ENCODE peak calls at places on chromosome 1, in ten cellular contexts. One of them, this sample, is unnamed.

GRCh38 chr1:41639332-41639936 is 155.0 kb upstream of the EDN2 start:
- DNase-seq in stimulated activated CD8-positive, alpha-beta memory T cell treated with anti-CD3 and anti-CD28 coated beads, Interleukin-7, amount 100 ng/mL, for 1 hour: no peak
- DNase-seq in MM.1S: no peak
- DNase-seq in AG20443: peak; percentile 85
- DNase-seq in activated CD4-positive, alpha-beta T cell treated with anti-CD3 and anti-CD28 coated beads, Interleukin-2, amount 50 U/mL, for 24 hours: no peak
- DNase-seq in NCI-H1694 treated with DMSO at 0.1 percent for 48 hours: no peak
- DNase-seq in cardiac muscle cell: no peak
- DNase-seq in RWPE1: no peak
- DNase-seq in GM04503: peak; percentile 37
- DNase-seq in NCI-H748 treated with DMSO at 0.1 percent for 48 hours: no peak
- DNase-seq in this sample: peak; percentile 38

GRCh38 chr1:193960499-193960898 is 774.1 kb upstream of the B3GALT2 start:
- DNase-seq in NCI-H1694 treated with DMSO at 0.1 percent for 48 hours: no peak
- DNase-seq in stimulated activated CD8-positive, alpha-beta memory T cell treated with anti-CD3 and anti-CD28 coated beads, Interleukin-7, amount 100 ng/mL, for 1 hour: no peak
- DNase-seq in AG20443: no peak
- DNase-seq in activated CD4-positive, alpha-beta T cell treated with anti-CD3 and anti-CD28 coated beads, Interleukin-2, amount 50 U/mL, for 24 hours: no peak
- DNase-seq in cardiac muscle cell: peak; percentile 44
- DNase-seq in MM.1S: no peak
- DNase-seq in RWPE1: no peak
- DNase-seq in NCI-H748 treated with DMSO at 0.1 percent for 48 hours: no peak
- DNase-seq in GM04503: no peak
- DNase-seq in this sample: no peak

GRCh38 chr1:9699361-9699760 is 47.8 kb downstream of the PIK3CD start:
- DNase-seq in GM04503: no peak
- DNase-seq in cardiac muscle cell: no peak
- DNase-seq in NCI-H1694 treated with DMSO at 0.1 percent for 48 hours: no peak
- DNase-seq in activated CD4-positive, alpha-beta T cell treated with anti-CD3 and anti-CD28 coated beads, Interleukin-2, amount 50 U/mL, for 24 hours: no peak
- DNase-seq in NCI-H748 treated with DMSO at 0.1 percent for 48 hours: no peak
- DNase-seq in stimulated activated CD8-positive, alpha-beta memory T cell treated with anti-CD3 and anti-CD28 coated beads, Interleukin-7, amount 100 ng/mL, for 1 hour: no peak
- DNase-seq in MM.1S: no peak
- DNase-seq in RWPE1: peak; percentile 37
- DNase-seq in AG20443: no peak
- DNase-seq in this sample: no peak

GRCh38 chr1:49226758-49227157 is 450.1 kb upstream of the BEND5 start:
- DNase-seq in cardiac muscle cell: no peak
- DNase-seq in activated CD4-positive, alpha-beta T cell treated with anti-CD3 and anti-CD28 coated beads, Interleukin-2, amount 50 U/mL, for 24 hours: no peak
- DNase-seq in GM04503: no peak
- DNase-seq in AG20443: no peak
- DNase-seq in NCI-H1694 treated with DMSO at 0.1 percent for 48 hours: no peak
- DNase-seq in RWPE1: no peak
- DNase-seq in stimulated activated CD8-positive, alpha-beta memory T cell treated with anti-CD3 and anti-CD28 coated beads, Interleukin-7, amount 100 ng/mL, for 1 hour: no peak
- DNase-seq in MM.1S: no peak
- DNase-seq in NCI-H748 treated with DMSO at 0.1 percent for 48 hours: no peak
- DNase-seq in this sample: no peak

GRCh38 chr1:155250246-155250632 is 5.0 kb downstream of the ENTREP3 start:
- DNase-seq in stimulated activated CD8-positive, alpha-beta memory T cell treated with anti-CD3 and anti-CD28 coated beads, Interleukin-7, amount 100 ng/mL, for 1 hour: no peak
- DNase-seq in GM04503: no peak
- DNase-seq in MM.1S: no peak
- DNase-seq in AG20443: no peak
- DNase-seq in RWPE1: no peak
- DNase-seq in NCI-H1694 treated with DMSO at 0.1 percent for 48 hours: no peak
- DNase-seq in activated CD4-positive, alpha-beta T cell treated with anti-CD3 and anti-CD28 coated beads, Interleukin-2, amount 50 U/mL, for 24 hours: no peak
- DNase-seq in NCI-H748 treated with DMSO at 0.1 percent for 48 hours: no peak
- DNase-seq in cardiac muscle cell: no peak
- DNase-seq in this sample: no peak

GRCh38 chr1:27689423-27690173 is 17.6 kb upstream of the IFI6 start:
- DNase-seq in activated CD4-positive, alpha-beta T cell treated with anti-CD3 and anti-CD28 coated beads, Interleukin-2, amount 50 U/mL, for 24 hours: no peak
- DNase-seq in NCI-H748 treated with DMSO at 0.1 percent for 48 hours: no peak
- DNase-seq in NCI-H1694 treated with DMSO at 0.1 percent for 48 hours: no peak
- DNase-seq in GM04503: peak; percentile 72
- DNase-seq in AG20443: peak; percentile 81
- DNase-seq in RWPE1: no peak
- DNase-seq in stimulated activated CD8-positive, alpha-beta memory T cell treated with anti-CD3 and anti-CD28 coated beads, Interleukin-7, amount 100 ng/mL, for 1 hour: no peak
- DNase-seq in MM.1S: no peak
- DNase-seq in cardiac muscle cell: no peak
- DNase-seq in this sample: peak; percentile 84

GRCh38 chr1:234675006-234675405 is 65.0 kb upstream of the IRF2BP2 start:
- DNase-seq in activated CD4-positive, alpha-beta T cell treated with anti-CD3 and anti-CD28 coated beads, Interleukin-2, amount 50 U/mL, for 24 hours: no peak
- DNase-seq in GM04503: no peak
- DNase-seq in RWPE1: no peak
- DNase-seq in cardiac muscle cell: no peak
- DNase-seq in MM.1S: no peak
- DNase-seq in NCI-H748 treated with DMSO at 0.1 percent for 48 hours: no peak
- DNase-seq in AG20443: no peak
- DNase-seq in stimulated activated CD8-positive, alpha-beta memory T cell treated with anti-CD3 and anti-CD28 coated beads, Interleukin-7, amount 100 ng/mL, for 1 hour: no peak
- DNase-seq in NCI-H1694 treated with DMSO at 0.1 percent for 48 hours: no peak
- DNase-seq in this sample: no peak

GRCh38 chr1:8217011-8217711 is 100.8 kb upstream of the SLC45A1 start:
- DNase-seq in stimulated activated CD8-positive, alpha-beta memory T cell treated with anti-CD3 and anti-CD28 coated beads, Interleukin-7, amount 100 ng/mL, for 1 hour: no peak
- DNase-seq in RWPE1: no peak
- DNase-seq in NCI-H1694 treated with DMSO at 0.1 percent for 48 hours: no peak
- DNase-seq in NCI-H748 treated with DMSO at 0.1 percent for 48 hours: no peak
- DNase-seq in GM04503: no peak
- DNase-seq in activated CD4-positive, alpha-beta T cell treated with anti-CD3 and anti-CD28 coated beads, Interleukin-2, amount 50 U/mL, for 24 hours: no peak
- DNase-seq in AG20443: peak; percentile 54
- DNase-seq in cardiac muscle cell: peak; percentile 38
- DNase-seq in MM.1S: no peak
- DNase-seq in this sample: peak; percentile 13

GRCh38 chr1:55640708-55641473 is 425.7 kb upstream of the USP24 start:
- DNase-seq in RWPE1: no peak
- DNase-seq in NCI-H748 treated with DMSO at 0.1 percent for 48 hours: no peak
- DNase-seq in activated CD4-positive, alpha-beta T cell treated with anti-CD3 and anti-CD28 coated beads, Interleukin-2, amount 50 U/mL, for 24 hours: no peak
- DNase-seq in AG20443: peak; percentile 93
- DNase-seq in stimulated activated CD8-positive, alpha-beta memory T cell treated with anti-CD3 and anti-CD28 coated beads, Interleukin-7, amount 100 ng/mL, for 1 hour: peak; percentile 1
- DNase-seq in NCI-H1694 treated with DMSO at 0.1 percent for 48 hours: peak; percentile 25
- DNase-seq in MM.1S: peak; percentile 86
- DNase-seq in GM04503: no peak
- DNase-seq in cardiac muscle cell: peak; percentile 4
- DNase-seq in this sample: peak; percentile 64

GRCh38 chr1:31691951-31692350 is 11.9 kb downstream of the COL16A1 start:
- DNase-seq in NCI-H748 treated with DMSO at 0.1 percent for 48 hours: no peak
- DNase-seq in GM04503: no peak
- DNase-seq in MM.1S: no peak
- DNase-seq in activated CD4-positive, alpha-beta T cell treated with anti-CD3 and anti-CD28 coated beads, Interleukin-2, amount 50 U/mL, for 24 hours: no peak
- DNase-seq in cardiac muscle cell: no peak
- DNase-seq in RWPE1: no peak
- DNase-seq in NCI-H1694 treated with DMSO at 0.1 percent for 48 hours: no peak
- DNase-seq in AG20443: no peak
- DNase-seq in stimulated activated CD8-positive, alpha-beta memory T cell treated with anti-CD3 and anti-CD28 coated beads, Interleukin-7, amount 100 ng/mL, for 1 hour: no peak
- DNase-seq in this sample: no peak

GRCh38 chr1:115063238-115063901 is 25.9 kb downstream of the TSPAN2 start:
- DNase-seq in RWPE1: no peak
- DNase-seq in MM.1S: peak; percentile 25
- DNase-seq in stimulated activated CD8-positive, alpha-beta memory T cell treated with anti-CD3 and anti-CD28 coated beads, Interleukin-7, amount 100 ng/mL, for 1 hour: no peak
- DNase-seq in NCI-H1694 treated with DMSO at 0.1 percent for 48 hours: no peak
- DNase-seq in activated CD4-positive, alpha-beta T cell treated with anti-CD3 and anti-CD28 coated beads, Interleukin-2, amount 50 U/mL, for 24 hours: no peak
- DNase-seq in NCI-H748 treated with DMSO at 0.1 percent for 48 hours: no peak
- DNase-seq in cardiac muscle cell: no peak
- DNase-seq in AG20443: no peak
- DNase-seq in GM04503: no peak
- DNase-seq in this sample: peak; percentile 29